ENCODE peak calls at places on chromosomes 7 and 10, in four cellular contexts. One of them, this sample, is unnamed.

GRCh38 chr7:155942226-155942950 is 130.1 kb upstream of the SHH start:
- DNase-seq in stomach: peak
- DNase-seq in lower leg skin: peak
- DNase-seq in AG10803: no peak
- DNase-seq in this sample: no peak

GRCh38 chr7:100583132-100584045 is 2.5 kb downstream of the LRCH4 start:
- DNase-seq in stomach: peak
- DNase-seq in AG10803: no peak
- DNase-seq in lower leg skin: peak
- DNase-seq in this sample: no peak

GRCh38 chr7:24366901-24367300 is 82.9 kb downstream of the NPY start:
- DNase-seq in lower leg skin: no peak
- DNase-seq in AG10803: no peak
- DNase-seq in stomach: no peak
- DNase-seq in this sample: no peak

GRCh38 chr7:610531-611280 is 91.1 kb upstream of the PDGFA start:
- DNase-seq in lower leg skin: no peak
- DNase-seq in AG10803: no peak
- DNase-seq in stomach: no peak
- DNase-seq in this sample: no peak

GRCh38 chr7:102075553-102076135 is 211.0 kb upstream of the SH2B2 start:
- DNase-seq in AG10803: no peak
- DNase-seq in lower leg skin: peak
- DNase-seq in stomach: no peak
- DNase-seq in this sample: no peak

GRCh38 chr10:24695452-24695851 is 28.2 kb downstream of the ARHGAP21 start:
- DNase-seq in lower leg skin: no peak
- DNase-seq in AG10803: no peak
- DNase-seq in stomach: no peak
- DNase-seq in this sample: no peak

GRCh38 chr7:7512861-7513597 is 22.6 kb downstream of the COL28A1 start:
- DNase-seq in AG10803: no peak
- DNase-seq in stomach: no peak
- DNase-seq in lower leg skin: no peak
- DNase-seq in this sample: no peak

GRCh38 chr10:4013651-4014085 is 228.7 kb upstream of the KLF6 start:
- DNase-seq in AG10803: no peak
- DNase-seq in lower leg skin: no peak
- DNase-seq in stomach: no peak
- DNase-seq in this sample: no peak

GRCh38 chr7:140653319-140654108 is 12.9 kb upstream of the DENND2A start:
- DNase-seq in stomach: peak
- DNase-seq in lower leg skin: no peak
- DNase-seq in AG10803: peak
- DNase-seq in this sample: peak

GRCh38 chr10:34964166-34964800 is 125.9 kb downstream of the CUL2 start:
- DNase-seq in AG10803: no peak
- DNase-seq in stomach: no peak
- DNase-seq in lower leg skin: no peak
- DNase-seq in this sample: no peak

GRCh38 chr10:34962866-34963265 is 127.3 kb downstream of the CUL2 start:
- DNase-seq in lower leg skin: no peak
- DNase-seq in stomach: no peak
- DNase-seq in AG10803: peak
- DNase-seq in this sample: no peak

GRCh38 chr10:34969171-34969570 is 121.0 kb downstream of the CUL2 start:
- DNase-seq in AG10803: no peak
- DNase-seq in stomach: no peak
- DNase-seq in lower leg skin: no peak
- DNase-seq in this sample: no peak

GRCh38 chr10:34967411-34967880 is 122.7 kb downstream of the CUL2 start:
- DNase-seq in AG10803: peak
- DNase-seq in stomach: peak
- DNase-seq in lower leg skin: no peak
- DNase-seq in this sample: peak

DNA sequence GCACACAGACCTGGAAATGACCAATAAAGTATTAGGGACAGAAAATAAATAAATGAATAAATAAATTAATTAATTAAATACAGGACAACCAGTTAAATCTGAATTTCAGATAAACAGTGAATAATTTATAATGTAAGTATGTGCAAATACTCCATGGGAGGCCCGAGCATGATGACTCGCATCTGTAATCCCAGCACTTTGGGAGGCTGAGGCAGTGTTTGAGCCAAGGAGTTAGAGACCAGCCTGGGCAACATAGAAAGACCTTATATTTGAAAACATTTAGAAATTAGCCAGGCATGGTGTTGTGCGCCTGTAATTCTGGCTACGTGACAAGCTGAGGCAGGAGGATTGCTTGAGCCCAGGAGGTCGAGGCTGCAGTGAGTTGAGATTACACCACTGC is 123.7 kb downstream of the CUL2 start:
- DNase-seq in lower leg skin: no peak
- DNase-seq in stomach: no peak
- DNase-seq in AG10803: peak
- DNase-seq in this sample: peak
- H3K4me3 ChIP-seq in lower leg skin: no peak
- H3K4me3 ChIP-seq in stomach: no peak
- H3K4me3 ChIP-seq in AG10803: no peak
- H3K4me3 ChIP-seq in this sample: no peak

GRCh38 chr10:118102116-118102515 is 55.4 kb upstream of the RAB11FIP2 start:
- DNase-seq in AG10803: peak
- DNase-seq in stomach: no peak
- DNase-seq in lower leg skin: no peak
- DNase-seq in this sample: no peak

GRCh38 chr10:118107040-118107439 is 60.3 kb upstream of the RAB11FIP2 start:
- DNase-seq in lower leg skin: no peak
- DNase-seq in AG10803: peak
- DNase-seq in stomach: no peak
- DNase-seq in this sample: no peak

GRCh38 chr10:118107541-118107940 is 60.8 kb upstream of the RAB11FIP2 start:
- DNase-seq in stomach: no peak
- DNase-seq in lower leg skin: no peak
- DNase-seq in AG10803: no peak
- DNase-seq in this sample: no peak

GRCh38 chr10:118108194-118109026 is 61.7 kb upstream of the RAB11FIP2 start:
- DNase-seq in stomach: no peak
- DNase-seq in AG10803: peak
- DNase-seq in lower leg skin: no peak
- DNase-seq in this sample: no peak

GRCh38 chr10:118106426-118106825 is 59.7 kb upstream of the RAB11FIP2 start:
- DNase-seq in lower leg skin: no peak
- DNase-seq in stomach: no peak
- DNase-seq in AG10803: peak
- DNase-seq in this sample: no peak
- TF ChIP-seq CTCF in lower leg skin: no peak
- TF ChIP-seq CTCF in stomach: no peak
- TF ChIP-seq CTCF in AG10803: peak
- TF ChIP-seq CTCF in this sample: peak

GRCh38 chr10:93995182-93995581 is 1.5 kb downstream of the PLCE1 start:
- DNase-seq in lower leg skin: no peak
- DNase-seq in stomach: no peak
- DNase-seq in AG10803: no peak
- DNase-seq in this sample: no peak

GRCh38 chr10:93992400-93993030 is 1.2 kb upstream of the PLCE1 start:
- DNase-seq in lower leg skin: no peak
- DNase-seq in stomach: no peak
- DNase-seq in AG10803: no peak
- DNase-seq in this sample: no peak

GRCh38 chr10:93993414-93993781 is 333 bp upstream of the PLCE1 start:
- DNase-seq in stomach: no peak
- DNase-seq in lower leg skin: no peak
- DNase-seq in AG10803: no peak
- DNase-seq in this sample: no peak

GRCh38 chr10:93995598-93996271 is 2.0 kb downstream of the PLCE1 start:
- DNase-seq in AG10803: peak
- DNase-seq in lower leg skin: no peak
- DNase-seq in stomach: no peak
- DNase-seq in this sample: no peak

GRCh38 chr10:93993782-93994668 is at the start of gene PLCE1:
- DNase-seq in stomach: peak
- DNase-seq in AG10803: peak
- DNase-seq in lower leg skin: peak
- DNase-seq in this sample: no peak
- H3K4me3 ChIP-seq in stomach: peak
- H3K4me3 ChIP-seq in AG10803: peak
- H3K4me3 ChIP-seq in lower leg skin: peak
- H3K4me3 ChIP-seq in this sample: peak

DNA sequence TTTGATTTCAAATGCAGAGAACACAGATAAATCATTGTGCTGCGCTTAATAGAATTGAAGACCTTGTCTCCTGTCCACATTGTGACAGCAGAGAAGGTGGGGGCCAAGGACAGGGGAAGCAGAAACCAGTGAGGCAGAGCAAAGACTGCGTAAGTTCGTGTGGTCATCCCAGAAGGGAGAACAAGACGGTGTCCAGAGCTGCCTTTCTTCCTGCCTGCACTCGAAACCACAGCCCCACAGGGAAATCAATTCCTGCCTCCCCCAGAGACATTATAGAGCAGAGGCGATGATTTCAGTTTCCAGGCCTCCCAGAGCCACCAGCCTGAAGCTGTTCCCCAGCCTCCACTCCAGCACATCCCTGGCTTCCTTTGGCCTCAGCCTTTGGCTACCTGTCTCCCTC is 39.7 kb upstream of the UCN3 start:
- DNase-seq in stomach: no peak
- DNase-seq in lower leg skin: no peak
- DNase-seq in AG10803: no peak
- DNase-seq in this sample: no peak
- TF ChIP-seq CTCF in stomach: no peak
- TF ChIP-seq CTCF in lower leg skin: no peak
- TF ChIP-seq CTCF in AG10803: no peak
- TF ChIP-seq CTCF in this sample: no peak

GRCh38 chr7:20776942-20777341 is 9.7 kb downstream of the SP8 start:
- DNase-seq in stomach: no peak
- DNase-seq in AG10803: no peak
- DNase-seq in lower leg skin: peak
- DNase-seq in this sample: no peak

GRCh38 chr7:20777377-20778062 is 9.2 kb downstream of the SP8 start:
- DNase-seq in AG10803: no peak
- DNase-seq in lower leg skin: peak
- DNase-seq in stomach: no peak
- DNase-seq in this sample: no peak

GRCh38 chr7:20778063-20778721 is 8.5 kb downstream of the SP8 start:
- DNase-seq in lower leg skin: peak
- DNase-seq in stomach: peak
- DNase-seq in AG10803: no peak
- DNase-seq in this sample: no peak

GRCh38 chr7:20779041-20779440 is 7.6 kb downstream of the SP8 start:
- DNase-seq in AG10803: no peak
- DNase-seq in stomach: no peak
- DNase-seq in lower leg skin: peak
- DNase-seq in this sample: no peak

GRCh38 chr7:20776214-20776875 is 10.3 kb downstream of the SP8 start:
- DNase-seq in lower leg skin: peak
- DNase-seq in stomach: no peak
- DNase-seq in AG10803: no peak
- DNase-seq in this sample: no peak
- H3K4me3 ChIP-seq in lower leg skin: no peak
- H3K4me3 ChIP-seq in stomach: no peak
- H3K4me3 ChIP-seq in AG10803: no peak
- H3K4me3 ChIP-seq in this sample: no peak

GRCh38 chr7:73668103-73668937 is 689 bp downstream of the VPS37D start:
- DNase-seq in AG10803: peak
- DNase-seq in lower leg skin: peak
- DNase-seq in stomach: no peak
- DNase-seq in this sample: no peak

GRCh38 chr7:73667344-73668102 is at the start of gene VPS37D:
- DNase-seq in stomach: peak
- DNase-seq in lower leg skin: peak
- DNase-seq in AG10803: peak
- DNase-seq in this sample: peak

GRCh38 chr7:73659983-73660382 is 7.6 kb upstream of the VPS37D start:
- DNase-seq in lower leg skin: no peak
- DNase-seq in stomach: no peak
- DNase-seq in AG10803: no peak
- DNase-seq in this sample: no peak

DNA sequence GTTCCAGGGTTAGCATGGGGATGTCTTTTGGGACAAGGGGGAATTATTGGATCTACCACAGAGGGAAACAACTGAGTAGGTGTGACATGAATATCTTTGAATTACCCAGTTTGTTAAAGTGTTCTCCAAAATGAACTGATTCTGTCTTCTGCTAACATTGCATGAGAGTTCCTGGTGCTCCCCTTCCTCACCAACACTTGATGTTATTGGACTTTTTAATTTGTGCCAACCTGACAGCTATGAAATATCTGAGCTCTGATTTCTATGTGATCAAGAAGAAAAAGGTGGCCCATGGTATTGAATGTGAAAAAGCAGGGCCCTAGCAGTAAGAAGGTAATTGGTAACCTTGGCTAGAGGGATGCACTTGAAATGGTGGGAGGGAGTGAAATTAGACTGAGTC is 4.6 kb upstream of the VPS37D start:
- DNase-seq in lower leg skin: no peak
- DNase-seq in stomach: no peak
- DNase-seq in AG10803: no peak
- DNase-seq in this sample: no peak
- TF ChIP-seq CTCF in lower leg skin: no peak
- TF ChIP-seq CTCF in stomach: no peak
- TF ChIP-seq CTCF in AG10803: no peak
- TF ChIP-seq CTCF in this sample: no peak

GRCh38 chr10:107163086-107163880 is 1.2 kb downstream of the SORCS1 start:
- DNase-seq in stomach: no peak
- DNase-seq in lower leg skin: no peak
- DNase-seq in AG10803: peak
- DNase-seq in this sample: no peak
- H3K4me3 ChIP-seq in stomach: peak
- H3K4me3 ChIP-seq in lower leg skin: no peak
- H3K4me3 ChIP-seq in AG10803: no peak
- H3K4me3 ChIP-seq in this sample: no peak

DNA sequence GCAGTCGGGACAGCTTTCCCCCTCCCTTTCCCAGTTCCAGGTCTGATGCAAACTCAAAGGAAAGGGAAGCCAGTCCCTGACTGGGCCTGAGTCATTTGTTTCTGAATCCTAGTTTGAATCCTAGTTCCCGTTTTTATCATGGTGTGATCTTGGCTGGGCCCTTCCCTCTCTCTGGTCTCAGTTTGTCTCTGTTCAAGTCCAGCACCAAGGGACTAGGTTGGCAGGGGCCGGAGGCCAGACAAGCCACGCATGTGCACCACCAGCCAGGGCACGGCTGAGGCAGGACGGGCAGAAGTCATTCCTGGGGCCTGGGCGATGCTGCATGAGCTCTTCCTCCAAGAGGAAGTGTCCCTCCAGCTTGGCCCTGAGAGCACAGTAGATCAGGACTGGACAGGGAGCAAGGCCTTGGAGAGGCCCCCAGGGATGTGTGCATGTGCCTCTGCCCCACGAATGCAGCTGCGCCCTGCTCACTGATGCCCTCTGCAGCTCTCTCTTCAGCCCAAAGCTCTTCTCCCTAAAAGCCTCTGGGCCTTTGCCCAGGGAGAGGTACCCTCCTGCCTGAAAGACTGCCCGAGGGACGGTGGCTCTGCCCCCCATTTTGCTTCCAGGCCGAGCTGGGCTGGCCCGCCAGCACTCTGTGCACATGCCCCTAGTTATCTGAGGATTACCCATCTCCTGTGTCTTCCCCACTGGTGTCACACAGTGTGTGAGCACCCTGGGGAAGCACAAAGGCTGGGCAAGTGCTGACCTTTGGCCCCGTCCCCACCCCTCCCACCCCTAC is 86.7 kb downstream of the ZMIZ1 start:
- DNase-seq in lower leg skin: no peak
- DNase-seq in stomach: no peak
- DNase-seq in AG10803: peak
- DNase-seq in this sample: no peak
- TF ChIP-seq CTCF in lower leg skin: no peak
- TF ChIP-seq CTCF in stomach: no peak
- TF ChIP-seq CTCF in AG10803: peak
- TF ChIP-seq CTCF in this sample: peak

GRCh38 chr10:86710987-86711236 is 42.6 kb downstream of the LDB3 start:
- DNase-seq in lower leg skin: no peak
- DNase-seq in AG10803: no peak
- DNase-seq in stomach: no peak
- DNase-seq in this sample: no peak
- H3K4me3 ChIP-seq in lower leg skin: no peak
- H3K4me3 ChIP-seq in AG10803: peak
- H3K4me3 ChIP-seq in stomach: peak
- H3K4me3 ChIP-seq in this sample: peak

This sample was measured in AG09309.